ENCODE peak calls at places on chromosome 1, in eight cellular contexts. H is substantia nigra, E is C1 segment of cervical spinal cord, A is cerebellar cortex, Q is NCI-H187 treated with DMSO at 0.1 percent for 48 hours, P is activated T-cell treated with anti-CD3 and anti-CD28 coated beads for 4 hours, L is amniotic stem cell, B is NCI-H748 treated with DMSO at 0.1 percent for 48 hours. X is an unnamed sample.

GRCh38 chr1:237183963-237184540 is 142.1 kb downstream of the RYR2 start:
- DNase-seq in H (no peak), Q (no peak), P (no peak), L (no peak), A (no peak), E (no peak), B (no peak), X (no peak)

GRCh38 chr1:15578921-15579682 is 5.7 kb downstream of the AGMAT start:
- DNase-seq in B (no peak), E (no peak), Q (no peak), L (no peak), P (no peak), A (no peak), H (no peak), X (no peak)

GRCh38 chr1:113434874-113435175 is 44.5 kb downstream of the MAGI3 start:
- DNase-seq in L (no peak), H (no peak), B (no peak), Q (no peak), A (no peak), E (no peak), P (no peak), X (no peak)

GRCh38 chr1:212234431-212235298 is 50.5 kb upstream of the PPP2R5A start:
- DNase-seq in A (no peak), B (no peak), H (no peak), Q (no peak), L (peak; percentile 87), E (no peak), P (no peak), X (no peak)

GRCh38 chr1:103198996-103199395 is 90.7 kb upstream of the COL11A1 start:
- DNase-seq in P (no peak), E (no peak), B (no peak), L (no peak), Q (no peak), A (peak; percentile 69), H (no peak), X (no peak)

GRCh38 chr1:151061704-151062103 is 1.5 kb downstream of the MLLT11 start:
- DNase-seq in Q (no peak), L (no peak), P (no peak), H (no peak), E (no peak), A (no peak), B (no peak), X (no peak)

GRCh38 chr1:247358920-247359319 is 27.3 kb upstream of the ZNF496 start:
- DNase-seq in E (no peak), L (no peak), P (no peak), Q (no peak), A (no peak), B (no peak), H (no peak), X (no peak)

GRCh38 chr1:61872206-61872605 is 129.9 kb downstream of the PATJ start:
- DNase-seq in H (no peak), P (no peak), E (no peak), L (no peak), B (no peak), A (no peak), Q (no peak), X (no peak)

GRCh38 chr1:201001962-201002361 is 21.6 kb downstream of the KIF21B start:
- DNase-seq in Q (no peak), E (no peak), H (no peak), L (no peak), P (no peak), A (no peak), B (no peak), X (no peak)

GRCh38 chr1:93814795-93815737 is 63.9 kb downstream of the DNTTIP2 start:
- DNase-seq in H (no peak), A (no peak), Q (no peak), L (no peak), P (no peak), B (no peak), E (no peak), X (peak; percentile 89)

GRCh38 chr1:208280184-208280583 is 36.0 kb upstream of the PLXNA2 start:
- DNase-seq in B (no peak), H (no peak), E (no peak), A (peak; percentile 93), P (no peak), Q (no peak), L (no peak), X (no peak)

GRCh38 chr1:240766831-240767230 is 154.9 kb upstream of the GREM2 start:
- DNase-seq in Q (no peak), H (no peak), B (no peak), L (no peak), P (no peak), E (no peak), A (no peak), X (no peak)

GRCh38 chr1:45718289-45718688 is 30.3 kb downstream of the TMEM69 start:
- DNase-seq in B (no peak), H (no peak), E (no peak), Q (no peak), L (no peak), A (peak; percentile 87), P (no peak), X (no peak)

GRCh38 chr1:93801471-93801870 is 77.5 kb downstream of the DNTTIP2 start:
- DNase-seq in Q (no peak), L (no peak), E (no peak), B (no peak), P (no peak), H (no peak), A (no peak), X (no peak)

GRCh38 chr1:228243093-228243492 is 35.2 kb downstream of the OBSCN start:
- DNase-seq in E (no peak), B (no peak), P (no peak), L (no peak), Q (no peak), A (no peak), H (no peak), X (no peak)

GRCh38 chr1:116284819-116285390 is 88.1 kb upstream of the ATP1A1 start:
- DNase-seq in B (no peak), Q (peak; percentile 59), L (no peak), P (no peak), A (peak; percentile 97), H (no peak), E (peak; percentile 11), X (no peak)

GRCh38 chr1:162297208-162297607 is 79.4 kb downstream of the SPATA46 start:
- DNase-seq in A (no peak), H (no peak), Q (no peak), B (no peak), E (no peak), P (no peak), L (no peak), X (no peak)

GRCh38 chr1:154404984-154405761 is at the start of gene IL6R:
- DNase-seq in L (peak; percentile 88), H (peak; percentile 55), B (peak; percentile 47), P (peak; percentile 61), A (peak; percentile 48), Q (no peak), E (peak; percentile 74), X (no peak)

GRCh38 chr1:32073387-32074229 is 869 bp downstream of the TMEM39B start:
- DNase-seq in A (no peak), H (no peak), B (peak; percentile 80), E (no peak), Q (no peak), P (no peak), L (no peak), X (no peak)

GRCh38 chr1:3821004-3821933 is 25.0 kb upstream of the LRRC47 start:
- DNase-seq in L (no peak), E (peak; percentile 11), A (peak; percentile 95), H (no peak), P (no peak), B (no peak), Q (peak; percentile 61), X (no peak)

X was measured in NCI-H1436 treated with DMSO at 0.1 percent for 48 hours.